ENCODE peak calls at places on chromosomes 6 and 20, in eight cellular contexts. D, Q, P, O, W, K, S and A are unnamed samples.

GRCh38 chr6:352474-352873 is 39.1 kb upstream of the IRF4 start:
- DNase-seq in D (no peak), Q (no peak), P (no peak), O (no peak), W (no peak), K (no peak), S (no peak), A (no peak)

GRCh38 chr20:62054451-62054953 is 11.2 kb downstream of the TAF4 start:
- DNase-seq in D (no peak), Q (no peak), P (no peak), O (no peak), W (no peak), K (no peak), S (no peak), A (no peak)

GRCh38 chr6:155432293-155432692 is 23.3 kb downstream of the NOX3 start:
- DNase-seq in D (no peak), Q (no peak), P (no peak), O (no peak), W (no peak), K (peak; percentile 32), S (peak; percentile 75), A (no peak)

GRCh38 chr20:37297066-37297736 is 7.7 kb downstream of the MANBAL start:
- DNase-seq in D (no peak), Q (peak; percentile 74), P (no peak), O (no peak), W (no peak), K (peak; percentile 54), S (peak; percentile 63), A (no peak)

GRCh38 chr6:170290306-170291128 is at the start of gene DLL1:
- DNase-seq in D (peak; percentile 97), Q (no peak), P (peak; percentile 32), O (no peak), W (peak; percentile 87), K (no peak), S (peak; percentile 44), A (peak; percentile 84)

GRCh38 chr20:34872604-34873224 is at the start of gene GGT7:
- DNase-seq in D (peak; percentile 94), Q (peak; percentile 16), P (peak; percentile 83), O (peak; percentile 42), W (peak; percentile 93), K (peak; percentile 65), S (peak; percentile 57), A (peak; percentile 83)

GRCh38 chr20:20498081-20498861 is 130.4 kb downstream of the INSM1 start:
- DNase-seq in D (peak; percentile 60), Q (peak; percentile 8), P (no peak), O (no peak), W (no peak), K (peak; percentile 24), S (no peak), A (peak; percentile 32)

GRCh38 chr6:107490568-107491058 is 696 bp downstream of the SOBP start:
- DNase-seq in D (no peak), Q (no peak), P (no peak), O (no peak), W (no peak), K (no peak), S (no peak), A (no peak)

GRCh38 chr6:106488494-106489369 is 128.2 kb downstream of the CRYBG1 start:
- DNase-seq in D (no peak), Q (peak; percentile 70), P (no peak), O (no peak), W (no peak), K (peak; percentile 45), S (peak; percentile 22), A (no peak)

GRCh38 chr20:3146732-3147341 is 12.8 kb downstream of the FASTKD5 start:
- DNase-seq in D (no peak), Q (no peak), P (no peak), O (no peak), W (no peak), K (peak; percentile 17), S (peak; percentile 4), A (no peak)

GRCh38 chr20:57998276-57998675 is 230.2 kb downstream of the ANKRD60 start:
- DNase-seq in D (no peak), Q (no peak), P (no peak), O (no peak), W (no peak), K (no peak), S (no peak), A (no peak)

GRCh38 chr6:152368761-152369624 is 268.2 kb downstream of the SYNE1 start:
- DNase-seq in D (peak; percentile 55), Q (no peak), P (no peak), O (no peak), W (no peak), K (peak; percentile 68), S (peak; percentile 50), A (peak; percentile 41)

GRCh38 chr6:168439791-168440491 is 1.0 kb upstream of the SMOC2 start:
- DNase-seq in D (no peak), Q (no peak), P (no peak), O (no peak), W (no peak), K (no peak), S (no peak), A (no peak)

GRCh38 chr6:17968081-17968518 is 19.3 kb downstream of the KIF13A start:
- DNase-seq in D (no peak), Q (no peak), P (no peak), O (no peak), W (no peak), K (no peak), S (peak; percentile 56), A (no peak)

GRCh38 chr6:33820243-33820642 is 16.4 kb upstream of the MLN start:
- DNase-seq in D (no peak), Q (no peak), P (no peak), O (no peak), W (no peak), K (no peak), S (no peak), A (no peak)

GRCh38 chr6:127606131-127606562 is 29.2 kb downstream of the C6orf58 start:
- DNase-seq in D (peak; percentile 67), Q (peak; percentile 46), P (no peak), O (no peak), W (peak; percentile 61), K (peak; percentile 34), S (peak; percentile 51), A (no peak)

GRCh38 chr20:21395666-21396044 is 1.7 kb downstream of the NKX2-4 start:
- DNase-seq in D (peak; percentile 56), Q (no peak), P (peak; percentile 11), O (no peak), W (peak; percentile 45), K (no peak), S (no peak), A (no peak)